ENCODE peak calls at places on chromosomes 6 and 20, in five cellular contexts. One of them, this sample, is unnamed.

GRCh38 chr6:1313755-1314503 is 2.0 kb downstream of the FOXQ1 start:
- DNase-seq in GF-D8: no peak
- DNase-seq in Right ventricle myocardium superior: no peak
- DNase-seq in stomach: peak
- DNase-seq in astrocyte of the spinal cord: no peak
- DNase-seq in this sample: no peak

GRCh38 chr6:99458319-99458718 is 33.2 kb upstream of the PNISR start:
- DNase-seq in stomach: no peak
- DNase-seq in GF-D8: no peak
- DNase-seq in astrocyte of the spinal cord: peak
- DNase-seq in Right ventricle myocardium superior: no peak
- DNase-seq in this sample: peak

GRCh38 chr6:139271056-139271455 is 20.7 kb downstream of the TXLNB start:
- DNase-seq in stomach: no peak
- DNase-seq in Right ventricle myocardium superior: no peak
- DNase-seq in GF-D8: no peak
- DNase-seq in astrocyte of the spinal cord: peak
- DNase-seq in this sample: peak

GRCh38 chr20:48845000-48845399 is 17.2 kb upstream of the PREX1 start:
- DNase-seq in astrocyte of the spinal cord: no peak
- DNase-seq in stomach: no peak
- DNase-seq in GF-D8: no peak
- DNase-seq in Right ventricle myocardium superior: no peak
- DNase-seq in this sample: no peak

GRCh38 chr6:165571068-165571682 is 91.9 kb downstream of the PDE10A start:
- DNase-seq in astrocyte of the spinal cord: peak
- DNase-seq in GF-D8: no peak
- DNase-seq in stomach: no peak
- DNase-seq in Right ventricle myocardium superior: no peak
- DNase-seq in this sample: peak

GRCh38 chr6:6596529-6596928 is 8.0 kb downstream of the LY86 start:
- DNase-seq in astrocyte of the spinal cord: no peak
- DNase-seq in Right ventricle myocardium superior: no peak
- DNase-seq in stomach: no peak
- DNase-seq in GF-D8: no peak
- DNase-seq in this sample: no peak

GRCh38 chr20:44231713-44232468 is 15.2 kb upstream of the GDAP1L1 start:
- DNase-seq in astrocyte of the spinal cord: no peak
- DNase-seq in Right ventricle myocardium superior: no peak
- DNase-seq in stomach: no peak
- DNase-seq in GF-D8: no peak
- DNase-seq in this sample: no peak

GRCh38 chr6:159203304-159204005 is 34.3 kb downstream of the FNDC1 start:
- DNase-seq in astrocyte of the spinal cord: peak
- DNase-seq in stomach: no peak
- DNase-seq in Right ventricle myocardium superior: no peak
- DNase-seq in GF-D8: no peak
- DNase-seq in this sample: peak

GRCh38 chr6:137277971-137278602 is 58.9 kb upstream of the IFNGR1 start:
- DNase-seq in GF-D8: no peak
- DNase-seq in stomach: no peak
- DNase-seq in astrocyte of the spinal cord: peak
- DNase-seq in Right ventricle myocardium superior: no peak
- DNase-seq in this sample: peak

GRCh38 chr20:36461600-36462439 is 79.5 kb upstream of the MYL9 start:
- DNase-seq in Right ventricle myocardium superior: peak
- DNase-seq in GF-D8: no peak
- DNase-seq in astrocyte of the spinal cord: no peak
- DNase-seq in stomach: peak
- DNase-seq in this sample: peak

GRCh38 chr6:63706630-63707029 is 71.0 kb downstream of the PHF3 start:
- DNase-seq in astrocyte of the spinal cord: no peak
- DNase-seq in stomach: no peak
- DNase-seq in Right ventricle myocardium superior: no peak
- DNase-seq in GF-D8: no peak
- DNase-seq in this sample: no peak

GRCh38 chr6:27592481-27593199 is 119.7 kb upstream of the ZNF184 start:
- DNase-seq in Right ventricle myocardium superior: no peak
- DNase-seq in stomach: no peak
- DNase-seq in astrocyte of the spinal cord: peak
- DNase-seq in GF-D8: no peak
- DNase-seq in this sample: peak

GRCh38 chr6:84798257-84798656 is 33.9 kb upstream of the TBX18 start:
- DNase-seq in GF-D8: no peak
- DNase-seq in Right ventricle myocardium superior: no peak
- DNase-seq in astrocyte of the spinal cord: peak
- DNase-seq in stomach: no peak
- DNase-seq in this sample: no peak

GRCh38 chr20:36644713-36645109 is 1.3 kb downstream of the SLA2 start:
- DNase-seq in stomach: no peak
- DNase-seq in astrocyte of the spinal cord: no peak
- DNase-seq in Right ventricle myocardium superior: no peak
- DNase-seq in GF-D8: no peak
- DNase-seq in this sample: no peak

GRCh38 chr20:36777576-36777975 is 4.0 kb upstream of the DSN1 start:
- DNase-seq in GF-D8: no peak
- DNase-seq in stomach: no peak
- DNase-seq in Right ventricle myocardium superior: no peak
- DNase-seq in astrocyte of the spinal cord: no peak
- DNase-seq in this sample: no peak

GRCh38 chr6:100281471-100281878 is 183.2 kb downstream of the SIM1 start:
- DNase-seq in Right ventricle myocardium superior: no peak
- DNase-seq in stomach: no peak
- DNase-seq in GF-D8: no peak
- DNase-seq in astrocyte of the spinal cord: no peak
- DNase-seq in this sample: peak

GRCh38 chr6:110996661-110997060 is 14.8 kb downstream of the RPF2 start:
- DNase-seq in Right ventricle myocardium superior: no peak
- DNase-seq in GF-D8: no peak
- DNase-seq in stomach: no peak
- DNase-seq in astrocyte of the spinal cord: no peak
- DNase-seq in this sample: no peak

GRCh38 chr20:63876489-63877036 is 11.5 kb downstream of the TPD52L2 start:
- DNase-seq in stomach: no peak
- DNase-seq in Right ventricle myocardium superior: no peak
- DNase-seq in GF-D8: peak
- DNase-seq in astrocyte of the spinal cord: no peak
- DNase-seq in this sample: no peak

GRCh38 chr6:22029169-22029568 is 267.7 kb downstream of the PRL start:
- DNase-seq in GF-D8: no peak
- DNase-seq in stomach: no peak
- DNase-seq in Right ventricle myocardium superior: no peak
- DNase-seq in astrocyte of the spinal cord: peak
- DNase-seq in this sample: no peak

GRCh38 chr6:154408906-154409500 is 52.4 kb upstream of the IPCEF1 start:
- DNase-seq in astrocyte of the spinal cord: peak
- DNase-seq in GF-D8: no peak
- DNase-seq in stomach: no peak
- DNase-seq in Right ventricle myocardium superior: no peak
- DNase-seq in this sample: peak

GRCh38 chr20:14518648-14519047 is 181.2 kb upstream of the FLRT3 start:
- DNase-seq in stomach: no peak
- DNase-seq in GF-D8: no peak
- DNase-seq in Right ventricle myocardium superior: no peak
- DNase-seq in astrocyte of the spinal cord: no peak
- DNase-seq in this sample: no peak

GRCh38 chr6:63897952-63898351 is 262.4 kb downstream of the PHF3 start:
- DNase-seq in stomach: no peak
- DNase-seq in GF-D8: no peak
- DNase-seq in astrocyte of the spinal cord: no peak
- DNase-seq in Right ventricle myocardium superior: peak
- DNase-seq in this sample: no peak

GRCh38 chr6:3176562-3177355 is 19.4 kb upstream of the TUBB2A start:
- DNase-seq in astrocyte of the spinal cord: peak
- DNase-seq in Right ventricle myocardium superior: no peak
- DNase-seq in GF-D8: no peak
- DNase-seq in stomach: no peak
- DNase-seq in this sample: peak

This sample was measured in mesenchymal stem cell.